ENCODE peak calls at places on chromosomes 4 and X, in ten cellular contexts. M is CD8-positive, alpha-beta T cell; S is psoas muscle; L is H9; F is B cell; H is lung; X is left lung; T is kidney epithelial cell; U is OCI-LY7; O is endothelial cell of umbilical vein. I is an unnamed sample.

GRCh38 chrX:115360220-115360781 is 70.8 kb downstream of the LUZP4 start:
- DNase-seq in M (no peak), S (no peak), L (no peak), F (no peak), H (no peak), X (no peak), T (no peak), U (no peak), O (no peak), I (no peak)

GRCh38 chr4:100420571-100420970 is 97.3 kb downstream of the EMCN start:
- DNase-seq in M (no peak), S (no peak), L (no peak), F (no peak), H (no peak), X (no peak), T (no peak), U (no peak), O (no peak), I (no peak)

GRCh38 chrX:39331062-39331704 is 529.9 kb downstream of the MID1IP1 start:
- DNase-seq in M (no peak), S (no peak), L (no peak), F (peak; percentile 48), H (no peak), X (no peak), T (no peak), U (no peak), O (no peak), I (no peak)

GRCh38 chr4:20462426-20463175 is 210.9 kb downstream of the SLIT2 start:
- DNase-seq in M (no peak), S (no peak), L (no peak), F (no peak), H (no peak), X (no peak), T (peak; percentile 28), U (no peak), O (peak; percentile 37), I (no peak)

GRCh38 chr4:183797041-183797444 is 108.1 kb upstream of the STOX2 start:
- DNase-seq in M (no peak), S (peak; percentile 57), L (peak; percentile 35), F (no peak), H (peak; percentile 74), X (peak; percentile 88), T (no peak), U (no peak), O (no peak), I (peak; percentile 11)

GRCh38 chrX:153447581-153447960 is 1.7 kb upstream of the TREX2 start:
- DNase-seq in M (no peak), S (no peak), L (no peak), F (no peak), H (no peak), X (no peak), T (no peak), U (no peak), O (no peak), I (no peak)

GRCh38 chr4:143773998-143774898 is 73.8 kb upstream of the FREM3 start:
- DNase-seq in M (peak; percentile 36), S (no peak), L (peak; percentile 76), F (peak; percentile 77), H (peak; percentile 59), X (peak; percentile 20), T (peak; percentile 18), U (peak; percentile 68), O (peak; percentile 32), I (peak; percentile 72)

GRCh38 chr4:130591091-130591490 is 1495.1 kb downstream of the C4orf33 start:
- DNase-seq in M (no peak), S (no peak), L (no peak), F (no peak), H (no peak), X (no peak), T (no peak), U (no peak), O (no peak), I (no peak)

GRCh38 chrX:47483310-47484268 is 567 bp upstream of the ZNF41 start:
- DNase-seq in M (no peak), S (peak; percentile 57), L (no peak), F (no peak), H (no peak), X (no peak), T (no peak), U (no peak), O (peak; percentile 86), I (peak; percentile 27)

GRCh38 chrX:139203681-139204575 is 326.6 kb upstream of the F9 start:
- DNase-seq in M (no peak), S (peak; percentile 58), L (no peak), F (no peak), H (no peak), X (peak; percentile 84), T (no peak), U (no peak), O (no peak), I (peak; percentile 20)

DNA sequence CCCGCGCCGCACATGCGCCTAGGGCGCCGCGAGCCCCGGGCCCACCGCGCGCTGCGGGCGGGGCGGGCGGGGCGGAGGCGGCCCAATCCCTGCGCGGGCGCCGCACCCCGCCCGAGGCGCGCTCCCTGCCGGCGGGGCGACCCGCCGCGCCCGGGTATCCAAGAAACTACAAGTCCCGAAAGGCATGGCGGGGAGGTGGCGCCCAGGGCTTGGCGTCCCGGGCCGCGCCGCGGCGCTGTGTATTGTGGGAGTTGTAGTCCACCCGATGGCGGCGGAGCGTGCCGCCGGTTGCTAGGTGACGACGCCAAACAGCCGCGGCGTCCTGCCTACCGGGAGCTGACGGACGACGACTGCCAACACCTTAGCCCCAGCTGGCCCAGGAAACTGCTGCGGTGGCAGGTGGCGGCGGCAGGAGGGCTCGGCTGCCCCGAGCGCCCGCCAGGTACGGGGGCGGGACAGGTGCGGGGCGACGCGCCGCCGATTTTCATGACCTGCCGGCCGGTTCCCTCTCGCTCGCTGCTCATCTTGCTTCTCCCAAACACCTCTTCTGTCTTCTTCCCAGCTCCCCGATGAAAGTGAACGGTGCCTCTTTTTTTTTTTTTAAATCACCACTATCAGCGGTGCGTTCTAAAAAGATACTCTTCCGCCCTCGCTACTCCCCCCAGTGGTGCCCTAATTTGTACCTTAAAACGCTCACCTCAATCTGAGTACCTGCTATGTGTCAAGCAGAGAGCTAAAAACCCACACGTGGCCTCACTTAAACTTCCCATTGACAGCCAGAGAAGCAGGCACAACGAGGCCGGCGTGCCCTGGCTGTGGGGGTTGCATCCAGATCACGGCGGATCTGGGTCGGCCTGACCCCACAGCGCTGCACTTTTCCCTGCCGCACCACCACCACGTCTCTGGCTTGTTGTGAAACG is at the start of gene CFAP99:
- DNase-seq in M (peak; percentile 98), S (peak; percentile 99), L (peak; percentile 99), F (peak; percentile 99), H (peak; percentile 98), X (peak; percentile 99), T (peak; percentile 67), U (peak; percentile 96), O (peak; percentile 93), I (peak; percentile 93)
- TF ChIP-seq CTCF in M (peak; percentile 58), S (peak; percentile 13), L (peak; percentile 18), F (peak; percentile 41), H (peak; percentile 3), X (no peak), T (no peak), U (peak; percentile 54), O (no peak), I (no peak)

DNA sequence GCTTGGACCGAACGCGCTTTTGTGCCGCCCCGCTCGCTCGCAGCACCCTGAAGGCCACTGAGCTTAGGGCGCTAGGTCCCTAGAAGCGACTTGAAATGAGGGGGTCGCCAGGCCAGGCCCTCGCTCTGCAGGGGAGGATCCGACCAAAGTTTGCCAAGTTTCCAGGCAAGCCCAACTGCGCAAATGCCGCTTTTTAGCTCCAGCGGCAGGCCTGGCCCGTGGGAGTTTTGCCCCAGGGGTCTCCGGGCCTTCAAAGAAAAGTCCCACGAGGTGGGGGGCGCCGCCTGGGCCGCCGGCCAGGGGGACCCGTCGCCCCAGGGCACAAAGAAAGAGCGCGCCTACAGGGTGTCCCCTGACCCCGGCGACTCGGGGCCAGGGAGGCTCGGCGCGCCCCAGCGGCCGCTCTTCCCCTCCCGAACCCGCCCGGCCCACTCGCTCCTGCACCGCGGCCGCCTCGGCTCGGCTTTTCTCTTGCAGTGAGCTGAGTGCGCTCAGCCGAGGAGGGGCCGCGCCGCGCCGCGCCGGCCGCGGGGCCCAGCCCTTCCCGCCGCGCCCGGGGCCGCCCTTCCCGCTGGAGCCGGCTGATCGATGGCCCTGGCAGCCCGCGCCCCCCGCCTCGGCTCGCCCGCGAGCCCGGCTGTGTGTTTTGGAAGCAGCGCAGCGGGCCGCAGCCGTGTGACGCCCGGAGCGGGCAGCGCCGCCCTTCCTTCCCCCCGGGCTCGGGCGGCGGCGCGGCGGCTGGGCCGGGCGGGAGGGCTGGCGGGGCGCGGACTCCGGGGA is 788 bp upstream of the KLF3 start:
- DNase-seq in M (no peak), S (no peak), L (peak; percentile 45), F (no peak), H (no peak), X (no peak), T (no peak), U (peak; percentile 44), O (peak; percentile 75), I (no peak)
- TF ChIP-seq CTCF in M (no peak), S (no peak), L (no peak), F (no peak), H (no peak), X (no peak), T (no peak), U (no peak), O (no peak), I (no peak)

DNA sequence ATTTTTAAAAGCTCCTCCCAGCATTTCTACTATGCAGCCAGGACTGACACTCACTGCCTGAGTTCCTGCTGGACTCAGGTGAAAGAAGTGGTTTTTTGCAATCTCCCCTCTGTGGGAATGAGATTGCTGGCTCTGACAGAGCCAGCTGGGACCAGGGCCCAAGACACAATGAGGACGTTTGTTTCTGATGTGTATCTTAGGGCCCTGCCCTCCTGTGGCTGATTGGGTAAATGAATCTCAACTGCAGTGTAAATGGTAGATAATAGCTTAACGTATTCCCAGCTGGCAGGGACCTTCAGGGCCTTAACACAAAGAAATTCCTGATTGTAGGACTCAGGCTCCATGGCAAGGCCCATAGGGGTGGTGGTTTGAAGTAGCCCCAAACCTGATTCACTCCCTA is 85.8 kb upstream of the PRPS1 start:
- DNase-seq in M (no peak), S (no peak), L (peak; percentile 65), F (no peak), H (no peak), X (no peak), T (no peak), U (peak; percentile 27), O (peak; percentile 4), I (peak; percentile 22)
- TF ChIP-seq CTCF in M (no peak), S (no peak), L (peak; percentile 52), F (no peak), H (no peak), X (no peak), T (no peak), U (peak; percentile 52), O (no peak), I (no peak)

GRCh38 chr4:186666750-186667149 is 56.9 kb downstream of the FAT1 start:
- DNase-seq in M (no peak), S (no peak), L (no peak), F (no peak), H (no peak), X (no peak), T (no peak), U (no peak), O (no peak), I (peak; percentile 64)

GRCh38 chr4:186669735-186670134 is 53.9 kb downstream of the FAT1 start:
- DNase-seq in M (no peak), S (no peak), L (no peak), F (no peak), H (no peak), X (no peak), T (no peak), U (no peak), O (no peak), I (no peak)

GRCh38 chr4:186666252-186666651 is 57.4 kb downstream of the FAT1 start:
- DNase-seq in M (no peak), S (no peak), L (no peak), F (no peak), H (no peak), X (no peak), T (peak; percentile 47), U (no peak), O (no peak), I (peak; percentile 30)

GRCh38 chr4:186669159-186669720 is 54.4 kb downstream of the FAT1 start:
- DNase-seq in M (no peak), S (no peak), L (peak; percentile 63), F (no peak), H (no peak), X (peak; percentile 39), T (no peak), U (peak; percentile 16), O (peak; percentile 27), I (peak; percentile 56)
- TF ChIP-seq CTCF in M (no peak), S (peak; percentile 50), L (peak; percentile 53), F (no peak), H (no peak), X (peak; percentile 25), T (peak; percentile 12), U (peak; percentile 72), O (peak; percentile 23), I (peak; percentile 18)